ENCODE peak calls at places on chromosomes 3 and 15, in ten cellular contexts. D is GM23248, C is A549, V is brain microvascular endothelial cell, U is endothelial cell of umbilical vein, P is transverse colon, R is GM23338, E is keratinocyte, H is hepatocyte, Y is HepG2. S is an unnamed sample.

GRCh38 chr15:29115093-29115991 is 154.3 kb downstream of the NSMCE3 start:
- DNase-seq in D (no peak), P (no peak), V (peak; percentile 16), H (peak; percentile 53), C (peak; percentile 20), Y (no peak), U (peak; percentile 17), E (no peak), R (peak; percentile 77), S (no peak)

GRCh38 chr15:77858677-77859490 is 218.6 kb downstream of the TBC1D2B start:
- DNase-seq in E (no peak), D (no peak), V (no peak), U (no peak), P (no peak), R (no peak), C (no peak), Y (no peak), H (no peak), S (no peak)

GRCh38 chr3:43246956-43247355 is 39.4 kb upstream of the SNRK start:
- DNase-seq in R (peak; percentile 25), P (peak; percentile 10), Y (no peak), C (no peak), E (no peak), V (no peak), U (peak; percentile 97), H (no peak), D (no peak), S (peak; percentile 49)

GRCh38 chr15:95254263-95254662 is 1022.9 kb downstream of the MCTP2 start:
- DNase-seq in P (no peak), R (no peak), D (no peak), V (no peak), U (peak; percentile 32), E (no peak), C (no peak), Y (no peak), H (no peak), S (no peak)

GRCh38 chr3:131250466-131250865 is 131.1 kb upstream of the NUDT16 start:
- DNase-seq in C (no peak), H (no peak), Y (no peak), V (no peak), U (no peak), D (no peak), P (no peak), R (no peak), E (no peak), S (no peak)

GRCh38 chr3:72161870-72162617 is 377.1 kb upstream of the PROK2 start:
- DNase-seq in H (peak; percentile 61), D (peak; percentile 58), P (peak; percentile 52), Y (no peak), E (peak; percentile 5), V (no peak), R (no peak), U (peak; percentile 34), C (peak; percentile 49), S (no peak)

GRCh38 chr3:30596161-30596560 is 10.2 kb upstream of the TGFBR2 start:
- DNase-seq in Y (no peak), P (no peak), D (peak; percentile 35), U (no peak), H (peak; percentile 28), C (peak; percentile 31), R (no peak), E (peak; percentile 76), V (no peak), S (no peak)

GRCh38 chr15:98232761-98233160 is 272.3 kb downstream of the ARRDC4 start:
- DNase-seq in U (no peak), H (no peak), V (no peak), D (no peak), R (no peak), C (no peak), E (no peak), Y (no peak), P (no peak), S (no peak)

GRCh38 chr15:75107905-75108838 is 84.8 kb downstream of the PPCDC start:
- DNase-seq in C (peak; percentile 52), H (peak; percentile 26), V (peak; percentile 70), P (peak; percentile 70), D (peak; percentile 91), U (peak; percentile 92), R (no peak), Y (peak; percentile 27), E (peak; percentile 81), S (peak; percentile 75)

GRCh38 chr15:75109021-75109690 is 85.8 kb downstream of the PPCDC start:
- DNase-seq in Y (no peak), V (no peak), D (no peak), H (no peak), R (no peak), U (no peak), C (no peak), P (no peak), E (no peak), S (no peak)

GRCh38 chr15:75100679-75101078 is 77.3 kb downstream of the PPCDC start:
- DNase-seq in Y (no peak), D (no peak), U (no peak), P (no peak), V (no peak), C (no peak), R (no peak), H (no peak), E (no peak), S (no peak)

GRCh38 chr15:75107509-75107904 is 84.1 kb downstream of the PPCDC start:
- DNase-seq in C (no peak), P (no peak), V (no peak), H (no peak), D (peak; percentile 7), U (no peak), Y (no peak), E (no peak), R (no peak), S (no peak)

GRCh38 chr15:75104804-75105557 is 81.6 kb downstream of the PPCDC start:
- DNase-seq in E (peak; percentile 83), H (peak; percentile 80), D (peak; percentile 93), P (peak; percentile 50), R (no peak), C (peak; percentile 62), V (peak; percentile 85), U (peak; percentile 97), Y (peak; percentile 77), S (peak; percentile 67)
- H3K4me3 ChIP-seq in E (no peak overlapping the region), H (no peak overlapping the region), D (no peak overlapping the region), P (no peak overlapping the region), R (no peak overlapping the region), C (no peak overlapping the region), V (no peak overlapping the region), U (no peak overlapping the region), Y (no peak overlapping the region), S (no peak overlapping the region)

GRCh38 chr3:172699070-172699469 is 11.8 kb downstream of the NCEH1 start:
- DNase-seq in P (no peak), E (no peak), Y (no peak), R (no peak), C (no peak), H (no peak), U (no peak), D (no peak), V (no peak), S (no peak)

GRCh38 chr3:172697558-172697957 is 13.3 kb downstream of the NCEH1 start:
- DNase-seq in E (no peak), D (no peak), P (no peak), H (no peak), Y (peak; percentile 28), C (no peak), U (no peak), R (no peak), V (no peak), S (no peak)

GRCh38 chr3:172701056-172701455 is 9.8 kb downstream of the NCEH1 start:
- DNase-seq in C (no peak), P (no peak), U (no peak), Y (no peak), D (no peak), E (no peak), H (no peak), V (no peak), R (no peak), S (no peak)

GRCh38 chr3:172696357-172696756 is 14.5 kb downstream of the NCEH1 start:
- DNase-seq in D (no peak), Y (peak; percentile 93), C (no peak), R (no peak), V (no peak), U (no peak), H (no peak), P (no peak), E (no peak), S (no peak)

GRCh38 chr3:172698650-172699049 is 12.2 kb downstream of the NCEH1 start:
- DNase-seq in E (no peak), V (no peak), C (no peak), H (no peak), R (no peak), U (no peak), P (no peak), D (no peak), Y (no peak), S (no peak)
- H3K27ac ChIP-seq in E (no peak overlapping the region), V (no peak overlapping the region), C (no peak overlapping the region), H (peak overlapping the region; percentile 49), R (no peak overlapping the region), U (no peak overlapping the region), P (peak overlapping the region; percentile 69), D (no peak overlapping the region), Y (peak overlapping the region; percentile 85), S (no peak overlapping the region)

DNA sequence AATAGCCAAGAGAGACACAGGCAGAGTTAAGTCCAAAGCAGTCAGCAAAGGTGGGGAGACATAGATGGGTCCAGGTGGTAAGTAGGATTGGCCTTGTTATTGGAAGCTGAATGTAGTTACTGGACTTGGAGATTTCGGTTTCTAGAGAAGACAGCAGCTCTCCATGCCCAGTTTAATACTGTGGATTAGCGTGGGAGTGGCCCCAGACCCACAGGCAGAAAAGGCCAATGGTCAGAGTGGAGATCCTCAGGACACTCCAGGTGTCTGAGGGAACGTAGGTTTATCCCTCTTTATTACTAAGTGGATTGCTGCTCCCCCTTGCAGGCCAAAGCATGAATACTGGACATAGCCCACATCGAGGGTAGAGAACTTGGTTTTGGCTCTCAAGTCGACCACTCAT is 225.4 kb upstream of the TPRG1 start:
- DNase-seq in U (no peak), E (no peak), D (no peak), V (no peak), P (no peak), C (no peak), Y (no peak), H (no peak), R (no peak), S (no peak)
- H3K4me3 ChIP-seq in U (no peak overlapping the region), E (no peak overlapping the region), D (no peak overlapping the region), V (no peak overlapping the region), P (no peak overlapping the region), C (no peak overlapping the region), Y (no peak overlapping the region), H (no peak overlapping the region), R (no peak overlapping the region), S (no peak overlapping the region)

DNA sequence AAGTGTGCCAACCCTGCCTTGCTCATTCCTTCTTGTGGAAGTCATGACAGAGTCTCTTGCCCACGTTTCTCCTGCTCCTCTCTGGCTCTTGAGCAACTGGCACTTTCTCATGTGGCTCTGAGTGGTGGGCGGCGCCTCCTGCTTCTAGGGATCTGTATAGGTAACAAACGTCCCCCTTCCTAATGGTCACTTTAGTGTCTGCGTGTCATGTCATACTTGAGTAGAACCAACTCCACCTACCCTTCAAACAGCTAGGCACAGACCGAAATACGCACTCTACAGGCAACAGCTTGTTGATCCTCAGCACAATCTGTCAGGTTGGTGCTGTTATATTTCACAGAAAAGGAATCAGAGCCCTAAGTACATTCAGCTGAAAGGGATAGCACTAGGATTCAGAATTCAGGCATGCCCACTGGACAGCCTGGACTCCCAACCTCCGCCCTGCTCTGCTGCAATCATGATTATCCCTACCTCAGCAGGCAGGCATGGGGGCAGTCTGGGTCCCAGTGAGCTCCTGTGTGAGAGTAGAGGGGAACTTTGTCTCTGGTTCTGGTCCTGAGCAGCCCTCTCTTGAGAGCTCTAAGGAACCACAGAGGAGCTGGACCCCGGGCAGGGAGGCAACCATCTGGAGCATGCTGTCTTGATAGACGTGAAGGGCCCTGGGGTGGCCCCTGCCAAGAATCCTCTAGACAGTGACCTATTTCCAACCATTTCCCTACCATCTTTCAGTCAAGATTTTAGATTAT is 23.6 kb upstream of the NOX5 start:
- DNase-seq in Y (no peak), P (no peak), D (peak; percentile 23), R (no peak), C (no peak), H (peak; percentile 26), E (no peak), U (no peak), V (no peak), S (no peak)
- H3K27ac ChIP-seq in Y (no peak overlapping the region), P (no peak overlapping the region), D (no peak overlapping the region), R (no peak overlapping the region), C (no peak overlapping the region), H (peak overlapping the region; percentile 74), E (no peak overlapping the region), U (no peak overlapping the region), V (no peak overlapping the region), S (no peak overlapping the region)

S was measured in Peyer's patch.